ENCODE peak calls at places on chromosomes 11 and 22, in seven cellular contexts. C is sigmoid colon, T is cardiac muscle cell, O is A673, W is right lobe of liver, M is DND-41, K is MM.1S. X is an unnamed sample. For H3K27me3, the result is how much of the 10 kb centered on the place peaks cover.

GRCh38 chr11:67002921-67003411 is 20.0 kb upstream of the SYT12 start:
- DNase-seq in C (no peak), T (no peak), O (no peak), W (peak), M (no peak), K (no peak), X (no peak)

GRCh38 chr11:88414981-88415391 is 77.5 kb upstream of the CTSC start:
- DNase-seq in C (no peak), T (peak), O (no peak), W (no peak), M (peak), K (peak), X (no peak)

GRCh38 chr11:133953571-133953970 is 3.2 kb downstream of the IGSF9B start:
- DNase-seq in C (no peak), T (no peak), O (no peak), W (no peak), M (no peak), K (no peak), X (no peak)

GRCh38 chr11:10604340-10604748 is 35.9 kb upstream of the LYVE1 start:
- DNase-seq in C (peak), T (peak), O (no peak), W (no peak), M (peak), K (no peak), X (no peak)

GRCh38 chr22:43867839-43868652 is 5.7 kb upstream of the SULT4A1 start:
- DNase-seq in C (peak), T (peak), O (peak), W (peak), M (peak), K (peak), X (peak)

GRCh38 chr22:26174280-26174679 is 5.0 kb downstream of the SEZ6L start:
- DNase-seq in C (no peak), T (no peak), O (peak), W (no peak), M (no peak), K (no peak), X (no peak)

GRCh38 chr11:134913391-134913790 is 501.3 kb upstream of the B3GAT1 start:
- DNase-seq in C (no peak), T (no peak), O (no peak), W (no peak), M (no peak), K (no peak), X (no peak)

GRCh38 chr22:40855104-40855959 is 1.1 kb downstream of the ST13 start:
- DNase-seq in C (no peak), T (peak), O (peak), W (no peak), M (no peak), K (no peak), X (no peak)

GRCh38 chr22:28989035-28989464 is 72.6 kb downstream of the C22orf31 start:
- DNase-seq in C (no peak), T (no peak), O (no peak), W (no peak), M (no peak), K (no peak), X (no peak)

GRCh38 chr11:6911946-6912345 is 8.9 kb upstream of the OR2D3 start:
- DNase-seq in C (no peak), T (peak), O (no peak), W (no peak), M (no peak), K (no peak), X (no peak)

GRCh38 chr22:45202333-45203149 is 38.2 kb downstream of the KIAA0930 start:
- DNase-seq in C (peak), T (no peak), O (no peak), W (no peak), M (no peak), K (no peak), X (no peak)

GRCh38 chr11:45449036-45449601 is 163.0 kb upstream of the SYT13 start:
- DNase-seq in C (no peak), T (peak), O (no peak), W (no peak), M (no peak), K (no peak), X (no peak)

GRCh38 chr11:132610216-132610615 is 922.1 kb downstream of the OPCML start:
- DNase-seq in C (no peak), T (peak), O (no peak), W (no peak), M (no peak), K (no peak), X (no peak)

GRCh38 chr22:41508770-41509170 is 35.5 kb downstream of the POLR3H start:
- DNase-seq in C (peak), T (no peak), O (no peak), W (peak), M (no peak), K (no peak), X (no peak)

GRCh38 chr11:59174664-59175033 is 2.7 kb downstream of the DTX4 start:
- DNase-seq in C (no peak), T (peak), O (no peak), W (peak), M (no peak), K (no peak), X (no peak)

GRCh38 chr11:9825895-9826294 is 162.0 kb downstream of the SWAP70 start:
- DNase-seq in C (no peak), T (no peak), O (no peak), W (no peak), M (no peak), K (no peak), X (no peak)

GRCh38 chr11:11155962-11156815 is 196.9 kb downstream of the CSNK2A3 start:
- DNase-seq in C (no peak), T (peak), O (peak), W (no peak), M (peak), K (no peak), X (no peak)

GRCh38 chr22:27780161-27780575 is 21.4 kb downstream of the MN1 start:
- DNase-seq in C (no peak), T (peak), O (peak), W (no peak), M (no peak), K (no peak), X (no peak)

GRCh38 chr11:128291835-128292234 is 295.5 kb downstream of the ETS1 start:
- DNase-seq in C (no peak), T (no peak), O (no peak), W (no peak), M (no peak), K (no peak), X (no peak)

GRCh38 chr22:30408388-30409101 is 11.7 kb downstream of the SEC14L2 start:
- DNase-seq in C (no peak), T (no peak), O (no peak), W (no peak), M (no peak), K (no peak), X (no peak)

GRCh38 chr11:21489735-21490134 is 703.1 kb upstream of the ANO5 start:
- DNase-seq in C (no peak), T (no peak), O (no peak), W (no peak), M (no peak), K (no peak), X (no peak)

DNA sequence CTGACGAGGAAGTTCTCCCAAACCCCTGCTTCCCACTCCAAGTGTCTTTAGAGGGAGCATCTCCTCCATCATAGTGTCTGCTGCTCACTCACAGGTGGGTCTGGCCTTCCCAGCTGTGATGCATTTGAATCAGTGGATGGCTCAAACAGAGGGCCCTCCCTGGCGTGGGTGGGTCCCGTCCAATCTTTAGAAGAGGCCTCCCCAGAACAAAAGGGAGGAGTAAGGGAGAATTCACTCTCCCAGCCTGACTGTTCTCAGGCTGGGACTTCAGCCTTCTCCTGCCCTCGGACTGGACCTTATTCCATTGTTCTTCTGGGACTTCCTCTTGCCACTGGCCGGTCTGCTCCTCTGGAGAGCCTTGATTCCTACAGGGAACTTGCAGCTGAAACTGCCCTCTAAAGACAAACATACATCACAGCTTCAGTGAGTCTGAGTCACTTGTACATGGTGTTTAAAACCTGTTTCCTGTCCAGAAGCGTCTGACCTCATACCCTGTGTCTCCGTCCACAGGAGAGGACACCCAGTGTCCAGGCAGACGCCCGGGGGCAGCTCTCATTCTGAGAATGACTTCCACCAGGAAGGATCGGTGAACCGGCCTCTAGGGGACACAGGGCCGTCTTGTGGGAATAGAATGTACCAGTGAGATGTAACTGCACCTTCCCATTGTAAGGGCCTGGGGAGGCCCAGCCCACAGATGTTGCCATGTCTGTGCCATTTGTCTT is 234.7 kb downstream of the BRD1 start:
- DNase-seq in C (peak), T (no peak), O (no peak), W (no peak), M (no peak), K (no peak), X (no peak)
- H3K27ac ChIP-seq in C (no peak), T (no peak), O (no peak), W (no peak), M (no peak), K (no peak), X (peak)

DNA sequence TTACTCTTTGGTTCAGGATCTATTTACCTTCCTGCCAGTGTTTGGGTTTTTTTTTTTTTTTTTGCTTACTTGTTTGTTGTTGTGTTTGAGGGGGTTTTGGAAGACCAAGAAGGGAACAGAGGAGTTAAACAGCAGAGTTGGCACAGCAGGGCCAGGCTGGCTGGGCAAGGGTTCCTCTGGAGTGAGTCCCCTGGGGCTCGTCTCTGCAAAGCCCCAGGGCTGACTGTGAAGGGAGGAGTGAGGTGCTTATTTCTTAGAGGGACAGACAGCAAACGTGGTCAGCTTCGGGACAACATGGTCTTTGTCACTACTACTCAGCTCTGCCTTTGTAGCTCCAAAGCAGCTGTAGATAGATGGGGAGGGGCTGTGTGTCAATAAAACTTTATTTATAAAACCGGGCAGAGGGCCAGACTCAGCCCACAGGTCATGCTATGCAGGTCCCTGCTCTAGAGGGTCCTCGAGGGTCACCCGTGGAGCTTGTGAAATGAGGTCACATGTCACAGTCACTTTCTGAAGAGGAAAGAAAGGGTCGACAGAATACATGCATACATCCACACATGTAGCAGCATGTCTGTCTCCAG is 1404.7 kb downstream of the BRD1 start:
- DNase-seq in C (no peak), T (no peak), O (no peak), W (peak), M (no peak), K (no peak), X (peak)
- H3K27me3 ChIP-seq in C (under half), T (under half), O (under half), W (under half), M (under half), K (under half), X (under half)

DNA sequence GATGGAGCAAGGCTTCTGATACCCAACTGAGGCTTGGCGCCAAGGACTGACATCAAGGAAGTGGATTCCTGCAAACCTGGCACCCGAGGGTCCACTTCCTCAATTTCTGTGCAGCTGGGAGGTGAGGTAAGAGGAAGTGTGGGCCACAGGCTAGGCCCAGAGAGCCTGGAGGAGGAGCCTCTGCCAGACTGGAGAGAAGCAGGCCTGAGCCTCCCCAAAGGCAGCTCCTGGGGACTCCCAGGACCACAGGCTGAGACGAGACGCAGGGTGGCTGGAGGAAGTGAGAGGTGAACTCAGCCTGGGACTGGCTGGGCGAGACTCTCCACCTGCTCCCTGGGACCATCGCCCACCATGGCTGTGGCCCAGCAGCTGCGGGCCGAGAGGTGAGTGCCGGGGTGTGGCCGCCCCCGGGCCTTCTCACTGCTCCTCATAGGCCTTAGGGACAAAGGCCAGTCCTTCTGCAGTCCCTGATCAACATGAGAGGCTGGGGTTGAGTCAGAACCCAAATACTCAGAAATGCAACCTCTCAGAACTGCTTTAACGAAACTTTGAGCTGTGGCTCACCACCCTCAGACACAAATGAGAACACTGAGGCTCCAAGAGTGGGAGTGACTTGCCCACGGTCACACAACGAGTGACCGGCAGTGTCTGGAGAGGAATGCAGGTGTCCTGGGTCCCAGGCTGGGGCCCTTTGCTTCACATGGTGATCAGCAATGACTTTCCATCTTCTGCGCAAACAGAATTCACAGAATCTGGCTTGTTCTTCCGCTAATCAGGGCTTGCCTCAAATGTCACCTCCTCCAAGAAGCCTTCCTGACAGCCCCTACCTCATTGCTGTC is at the start of gene NCF4:
- DNase-seq in C (peak), T (no peak), O (no peak), W (peak), M (peak), K (peak), X (peak)
- H3K27ac ChIP-seq in C (peak), T (no peak), O (no peak), W (peak), M (no peak), K (peak), X (peak)

GRCh38 chr11:90558328-90558865 is 335.5 kb upstream of the CHORDC1 start:
- DNase-seq in C (no peak), T (no peak), O (no peak), W (no peak), M (no peak), K (no peak), X (no peak)
- H3K27me3 ChIP-seq in C (under half), T (under half), O (under half), W (under half), M (under half), K (under half), X (under half)

DNA sequence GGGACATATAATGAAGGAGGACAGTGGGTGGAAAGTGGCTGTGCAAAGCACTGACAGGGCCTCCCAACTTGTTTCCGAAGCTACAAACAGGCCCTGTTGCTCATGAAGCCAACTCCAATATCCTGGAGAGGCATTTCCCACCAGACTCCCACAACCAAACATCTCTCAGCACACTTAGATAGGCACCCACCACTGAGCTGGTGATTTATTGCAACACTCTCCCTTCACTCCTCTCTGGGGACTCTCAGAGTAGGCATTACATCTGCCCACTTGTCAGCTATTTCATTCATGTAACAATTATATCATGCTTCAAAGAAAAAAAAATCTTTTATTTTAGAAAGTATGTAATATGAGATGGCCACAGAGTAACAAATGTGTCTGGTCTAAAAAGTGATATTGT is 32.1 kb upstream of the PPP2R1B start:
- DNase-seq in C (no peak), T (no peak), O (no peak), W (no peak), M (no peak), K (no peak), X (no peak)
- H3K27ac ChIP-seq in C (no peak), T (no peak), O (no peak), W (peak), M (no peak), K (no peak), X (no peak)

DNA sequence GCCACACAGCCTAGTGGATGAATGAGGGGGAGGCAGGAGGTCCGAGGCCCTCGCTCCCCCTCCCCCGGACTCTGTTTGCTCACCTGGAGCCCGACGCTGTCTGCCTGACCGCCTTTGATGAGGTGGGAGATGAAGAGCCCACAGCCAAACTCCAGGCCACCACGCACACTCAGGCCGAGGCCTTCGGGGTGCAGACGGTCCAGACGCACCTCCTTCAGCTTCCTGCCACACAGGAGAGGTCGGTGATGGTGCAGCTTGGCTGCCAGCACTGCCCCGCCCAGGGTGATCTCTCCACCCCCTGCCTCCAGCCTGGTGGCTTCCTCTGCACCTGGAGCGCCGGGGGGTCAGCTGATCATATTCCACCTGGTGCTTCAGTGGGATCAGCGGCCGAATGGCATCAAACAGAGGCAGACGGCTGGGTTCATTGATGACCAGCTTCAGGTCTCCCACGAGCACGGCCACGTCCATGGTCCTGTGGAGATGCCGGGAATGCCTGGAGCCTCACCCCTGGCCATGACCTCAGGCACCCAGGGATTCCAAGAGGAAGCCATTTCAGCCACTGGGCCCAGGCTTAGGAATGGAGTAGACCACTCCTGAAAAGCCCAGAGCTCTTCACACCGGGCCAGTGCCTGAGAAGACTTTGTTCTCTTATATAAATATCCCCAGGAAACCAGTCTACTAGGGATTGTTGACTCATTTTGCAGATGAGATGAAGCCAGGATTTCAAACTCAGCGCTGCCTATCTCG is 13.0 kb downstream of the USH1C start:
- DNase-seq in C (no peak), T (no peak), O (no peak), W (no peak), M (no peak), K (no peak), X (no peak)
- H3K27me3 ChIP-seq in C (under half), T (under half), O (under half), W (under half), M (under half), K (under half), X (under half)

GRCh38 chr11:112225753-112226061 is 521 bp upstream of the PTS start:
- DNase-seq in C (peak), T (no peak), O (no peak), W (no peak), M (no peak), K (no peak), X (no peak)

GRCh38 chr11:112223754-112224532 is 2.3 kb upstream of the PTS start:
- DNase-seq in C (no peak), T (no peak), O (no peak), W (no peak), M (no peak), K (no peak), X (no peak)

GRCh38 chr11:112222303-112222702 is 3.9 kb upstream of the PTS start:
- DNase-seq in C (no peak), T (no peak), O (no peak), W (no peak), M (no peak), K (no peak), X (no peak)

GRCh38 chr11:112221263-112221835 is 4.9 kb upstream of the PTS start:
- DNase-seq in C (no peak), T (no peak), O (peak), W (no peak), M (no peak), K (no peak), X (no peak)

GRCh38 chr11:112223125-112223524 is 3.1 kb upstream of the PTS start:
- DNase-seq in C (no peak), T (no peak), O (no peak), W (no peak), M (no peak), K (no peak), X (no peak)
- H3K27ac ChIP-seq in C (no peak), T (no peak), O (no peak), W (peak), M (no peak), K (no peak), X (no peak)

GRCh38 chr11:76672431-76673163 is 2.0 kb upstream of the LRRC32 start:
- DNase-seq in C (no peak), T (no peak), O (no peak), W (peak), M (peak), K (peak), X (no peak)
- H3K27me3 ChIP-seq in C (under half), T (under half), O (under half), W (under half), M (under half), K (under half), X (under half)

GRCh38 chr11:127000291-127000968 is at the start of gene KIRREL3:
- DNase-seq in C (no peak), T (peak), O (peak), W (no peak), M (no peak), K (no peak), X (no peak)

GRCh38 chr11:126999366-126999765 is 1.2 kb downstream of the KIRREL3 start:
- DNase-seq in C (no peak), T (no peak), O (no peak), W (no peak), M (no peak), K (no peak), X (no peak)

GRCh38 chr11:126997196-126997595 is 3.4 kb downstream of the KIRREL3 start:
- DNase-seq in C (no peak), T (no peak), O (no peak), W (no peak), M (no peak), K (no peak), X (no peak)

GRCh38 chr11:126995989-126996388 is 4.6 kb downstream of the KIRREL3 start:
- DNase-seq in C (no peak), T (no peak), O (no peak), W (no peak), M (no peak), K (no peak), X (no peak)

DNA sequence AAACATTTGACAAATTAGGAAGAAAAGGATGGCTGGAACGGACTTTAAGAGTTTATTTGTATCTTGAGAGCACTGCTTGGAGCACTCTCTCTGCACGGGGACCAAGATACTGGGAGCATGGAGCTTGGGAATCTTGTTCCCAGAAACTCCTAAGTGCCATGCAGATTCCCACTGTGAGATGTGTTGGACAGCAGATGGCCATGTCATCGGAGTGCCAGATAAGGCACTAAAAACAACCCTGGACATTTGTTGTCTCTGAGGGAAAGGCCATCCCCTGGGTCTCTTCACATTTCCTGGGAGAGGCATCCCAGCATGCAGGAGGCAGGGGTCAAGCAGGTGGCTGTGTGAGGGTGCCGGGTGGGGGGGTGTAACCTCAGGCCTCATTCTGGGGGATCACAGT is 2.9 kb downstream of the KIRREL3 start:
- DNase-seq in C (no peak), T (no peak), O (no peak), W (no peak), M (no peak), K (no peak), X (no peak)
- H3K27ac ChIP-seq in C (no peak), T (no peak), O (no peak), W (no peak), M (no peak), K (no peak), X (no peak)

X was measured in upper lobe of right lung.